ENCODE peak calls at places on chromosomes 1 and 21, in seven cellular contexts. O is EL; W is H54; Y is stimulated activated CD8-positive, alpha-beta memory T cell treated with anti-CD3 and anti-CD28 coated beads, Interleukin-2, amount 100 ng/mL, for 48 hours; Q is CD8-positive, alpha-beta memory T cell; N is endothelial cell; R is occipital lobe. F is an unnamed sample.

GRCh38 chr1:244012232-244012631 is 38.9 kb upstream of the ZBTB18 start:
- DNase-seq in O (peak; percentile 49), R (no peak), W (peak; percentile 35), Q (no peak), Y (no peak), N (no peak), F (no peak)

GRCh38 chr1:30977105-30977504 is 68.5 kb upstream of the SDC3 start:
- DNase-seq in Q (no peak), N (no peak), W (no peak), Y (no peak), R (no peak), O (peak; percentile 85), F (no peak)

GRCh38 chr1:38860464-38860816 is 868 bp upstream of the RRAGC start:
- DNase-seq in R (no peak), Q (no peak), Y (no peak), O (peak; percentile 25), W (no peak), N (no peak), F (no peak)

GRCh38 chr1:170720661-170721060 is 56.7 kb downstream of the PRRX1 start:
- DNase-seq in N (no peak), O (no peak), W (no peak), Y (no peak), R (no peak), Q (no peak), F (no peak)

GRCh38 chr1:28298438-28298837 is 30.4 kb upstream of the MED18 start:
- DNase-seq in Q (no peak), W (no peak), N (no peak), R (no peak), Y (no peak), O (no peak), F (no peak)

GRCh38 chr1:93730621-93731020 is 49.0 kb upstream of the BCAR3 start:
- DNase-seq in Y (no peak), O (no peak), W (no peak), Q (no peak), R (no peak), N (no peak), F (no peak)

GRCh38 chr1:224183591-224184312 is 712 bp downstream of the DEGS1 start:
- DNase-seq in Y (peak; percentile 51), R (peak; percentile 66), Q (peak; percentile 67), N (peak; percentile 50), W (peak; percentile 56), O (peak; percentile 65), F (peak; percentile 60)

GRCh38 chr1:233364695-233365539 is 37.4 kb downstream of the MAP3K21 start:
- DNase-seq in N (no peak), W (no peak), O (peak; percentile 9), Y (no peak), R (no peak), Q (no peak), F (no peak)

GRCh38 chr1:182446033-182446669 is 3.8 kb upstream of the RGSL1 start:
- DNase-seq in N (peak; percentile 48), O (peak; percentile 44), Q (no peak), Y (no peak), R (no peak), W (peak; percentile 45), F (peak; percentile 35)

GRCh38 chr1:245091818-245092637 is 62.8 kb upstream of the KIF26B start:
- DNase-seq in Y (no peak), Q (no peak), R (no peak), N (peak; percentile 6), W (peak; percentile 87), O (peak; percentile 99), F (no peak)

GRCh38 chr1:232012773-232013386 is 386.3 kb downstream of the DISC1 start:
- DNase-seq in Q (no peak), N (no peak), O (peak; percentile 30), Y (no peak), W (no peak), R (no peak), F (no peak)

GRCh38 chr21:28272272-28272992 is 720.2 kb downstream of the LTN1 start:
- DNase-seq in O (peak; percentile 6), Q (no peak), R (no peak), N (no peak), Y (no peak), W (no peak), F (no peak)

GRCh38 chr1:225880636-225881035 is 1.5 kb downstream of the TMEM63A start:
- DNase-seq in Y (no peak), W (no peak), R (no peak), O (no peak), N (no peak), Q (no peak), F (no peak)

GRCh38 chr1:205588691-205589445 is 42.9 kb downstream of the ELK4 start:
- DNase-seq in N (peak; percentile 44), R (no peak), W (peak; percentile 32), Q (no peak), Y (no peak), O (peak; percentile 52), F (peak; percentile 78)

GRCh38 chr1:48341221-48341620 is 118.7 kb downstream of the SLC5A9 start:
- DNase-seq in Y (no peak), Q (no peak), R (no peak), N (no peak), W (no peak), O (peak; percentile 3), F (no peak)

GRCh38 chr21:34845521-34846213 is 176.9 kb downstream of the CLIC6 start:
- DNase-seq in R (no peak), Q (no peak), Y (no peak), N (no peak), W (peak; percentile 42), O (peak; percentile 58), F (no peak)

GRCh38 chr1:35475356-35475755 is 81.8 kb downstream of the KIAA0319L start:
- DNase-seq in W (no peak), Y (no peak), R (no peak), N (no peak), O (no peak), Q (no peak), F (no peak)

GRCh38 chr21:16058896-16059295 is 329.1 kb downstream of the USP25 start:
- DNase-seq in Q (no peak), W (no peak), O (peak; percentile 25), Y (no peak), R (no peak), N (no peak), F (no peak)

GRCh38 chr1:8460132-8460544 is 142.2 kb downstream of the SLC45A1 start:
- DNase-seq in O (no peak), W (no peak), Y (no peak), Q (no peak), R (no peak), N (no peak), F (no peak)

GRCh38 chr21:43328171-43328570 is 98.8 kb downstream of the SIK1 start:
- DNase-seq in Q (no peak), R (no peak), Y (no peak), N (no peak), W (no peak), O (no peak), F (no peak)

GRCh38 chr1:174131032-174131638 is 28.2 kb upstream of the RABGAP1L start:
- DNase-seq in W (no peak), O (peak; percentile 23), Y (no peak), N (no peak), Q (no peak), R (no peak), F (peak; percentile 30)

GRCh38 chr1:162023547-162024501 is at the start of gene OLFML2B:
- DNase-seq in N (peak; percentile 69), Q (peak; percentile 39), O (peak; percentile 84), W (peak; percentile 78), Y (peak; percentile 42), R (peak; percentile 13), F (peak; percentile 81)

GRCh38 chr1:41849211-41849759 is 69.4 kb downstream of the HIVEP3 start:
- DNase-seq in R (no peak), Y (no peak), Q (no peak), O (no peak), W (no peak), N (no peak), F (no peak)

GRCh38 chr1:30743584-30744059 is 14.0 kb downstream of the LAPTM5 start:
- DNase-seq in N (no peak), O (no peak), R (no peak), Y (no peak), W (no peak), Q (peak; percentile 86), F (no peak)

GRCh38 chr1:68814067-68814466 is 317.2 kb upstream of the DEPDC1 start:
- DNase-seq in O (no peak), N (no peak), Y (no peak), W (no peak), R (no peak), Q (no peak), F (no peak)

GRCh38 chr1:41540886-41541591 is 56.6 kb upstream of the EDN2 start:
- DNase-seq in N (no peak), O (no peak), W (peak; percentile 69), R (no peak), Y (no peak), Q (no peak), F (no peak)

GRCh38 chr1:37465596-37466517 is 8.5 kb upstream of the ZC3H12A start:
- DNase-seq in R (no peak), N (no peak), O (no peak), W (no peak), Q (no peak), Y (no peak), F (no peak)

GRCh38 chr1:22350987-22351756 is 100.5 kb upstream of the ZBTB40 start:
- DNase-seq in R (no peak), N (no peak), O (no peak), W (no peak), Q (no peak), Y (no peak), F (no peak)

GRCh38 chr1:230913496-230913895 is 45.2 kb upstream of the C1orf198 start:
- DNase-seq in O (peak; percentile 51), Q (no peak), Y (no peak), W (no peak), N (no peak), R (no peak), F (no peak)

GRCh38 chr1:155706101-155706619 is 17.3 kb downstream of the DAP3 start:
- DNase-seq in O (peak; percentile 82), R (no peak), Y (no peak), Q (no peak), W (peak; percentile 42), N (no peak), F (no peak)

GRCh38 chr1:20325844-20326323 is 35.2 kb downstream of the VWA5B1 start:
- DNase-seq in Y (no peak), Q (no peak), N (no peak), R (no peak), O (no peak), W (no peak), F (no peak)

GRCh38 chr1:42793824-42794223 is 9.0 kb downstream of the TMEM269 start:
- DNase-seq in Y (no peak), W (no peak), R (no peak), N (no peak), O (no peak), Q (no peak), F (no peak)

GRCh38 chr21:44778499-44778911 is 23.1 kb downstream of the UBE2G2 start:
- DNase-seq in Q (no peak), W (no peak), R (no peak), Y (no peak), O (no peak), N (no peak), F (no peak)

GRCh38 chr1:10253755-10254154 is 43.4 kb downstream of the KIF1B start:
- DNase-seq in Y (no peak), N (no peak), Q (no peak), O (peak; percentile 62), W (no peak), R (no peak), F (no peak)

GRCh38 chr1:108749081-108749480 is 2.6 kb downstream of the STXBP3 start:
- DNase-seq in Y (no peak), O (no peak), W (no peak), Q (no peak), N (no peak), R (no peak), F (no peak)

GRCh38 chr1:7641587-7642417 is 129.3 kb upstream of the VAMP3 start:
- DNase-seq in N (no peak), Q (no peak), R (no peak), Y (no peak), W (no peak), O (no peak), F (no peak)

F was measured in H9.